ENCODE peak calls at places on chromosomes 2 and 18, in six cellular contexts. One of them, this sample, is unnamed.

GRCh38 chr18:70337139-70337972 is 48.5 kb downstream of the SOCS6 start:
- DNase-seq in DMS153: no peak
- DNase-seq in hypothalamus: no peak
- DNase-seq in HEK293T: peak
- DNase-seq in activated CD4-positive, CD25-positive, alpha-beta regulatory T cell treated with anti-CD3 and anti-CD28 coated beads, Interleukin-2, amount 50 U/mL, for 16 hours: no peak
- DNase-seq in NCI-H2081: no peak
- DNase-seq in this sample: no peak

GRCh38 chr2:152627010-152627957 is 90.0 kb downstream of the PRPF40A start:
- DNase-seq in DMS153: no peak
- DNase-seq in hypothalamus: no peak
- DNase-seq in HEK293T: peak
- DNase-seq in activated CD4-positive, CD25-positive, alpha-beta regulatory T cell treated with anti-CD3 and anti-CD28 coated beads, Interleukin-2, amount 50 U/mL, for 16 hours: no peak
- DNase-seq in NCI-H2081: peak
- DNase-seq in this sample: peak

GRCh38 chr18:9513971-9514512 is 38.7 kb downstream of the RALBP1 start:
- DNase-seq in DMS153: no peak
- DNase-seq in hypothalamus: no peak
- DNase-seq in HEK293T: no peak
- DNase-seq in activated CD4-positive, CD25-positive, alpha-beta regulatory T cell treated with anti-CD3 and anti-CD28 coated beads, Interleukin-2, amount 50 U/mL, for 16 hours: no peak
- DNase-seq in NCI-H2081: no peak
- DNase-seq in this sample: no peak

GRCh38 chr2:59232394-59233165 is 991.5 kb upstream of the FANCL start:
- DNase-seq in DMS153: no peak
- DNase-seq in hypothalamus: no peak
- DNase-seq in HEK293T: no peak
- DNase-seq in activated CD4-positive, CD25-positive, alpha-beta regulatory T cell treated with anti-CD3 and anti-CD28 coated beads, Interleukin-2, amount 50 U/mL, for 16 hours: no peak
- DNase-seq in NCI-H2081: no peak
- DNase-seq in this sample: no peak

GRCh38 chr18:59142274-59142673 is 2.6 kb downstream of the SEC11C start:
- DNase-seq in DMS153: no peak
- DNase-seq in hypothalamus: no peak
- DNase-seq in HEK293T: no peak
- DNase-seq in activated CD4-positive, CD25-positive, alpha-beta regulatory T cell treated with anti-CD3 and anti-CD28 coated beads, Interleukin-2, amount 50 U/mL, for 16 hours: peak
- DNase-seq in NCI-H2081: no peak
- DNase-seq in this sample: no peak

GRCh38 chr2:152648336-152648735 is 68.9 kb downstream of the PRPF40A start:
- DNase-seq in DMS153: peak
- DNase-seq in hypothalamus: no peak
- DNase-seq in HEK293T: no peak
- DNase-seq in activated CD4-positive, CD25-positive, alpha-beta regulatory T cell treated with anti-CD3 and anti-CD28 coated beads, Interleukin-2, amount 50 U/mL, for 16 hours: no peak
- DNase-seq in NCI-H2081: no peak
- DNase-seq in this sample: peak

GRCh38 chr2:98086491-98087446 is at the start of gene VWA3B:
- DNase-seq in DMS153: peak
- DNase-seq in hypothalamus: peak
- DNase-seq in HEK293T: peak
- DNase-seq in activated CD4-positive, CD25-positive, alpha-beta regulatory T cell treated with anti-CD3 and anti-CD28 coated beads, Interleukin-2, amount 50 U/mL, for 16 hours: no peak
- DNase-seq in NCI-H2081: peak
- DNase-seq in this sample: peak

GRCh38 chr18:36717422-36718110 is 111.2 kb downstream of the TPGS2 start:
- DNase-seq in DMS153: no peak
- DNase-seq in hypothalamus: no peak
- DNase-seq in HEK293T: no peak
- DNase-seq in activated CD4-positive, CD25-positive, alpha-beta regulatory T cell treated with anti-CD3 and anti-CD28 coated beads, Interleukin-2, amount 50 U/mL, for 16 hours: no peak
- DNase-seq in NCI-H2081: no peak
- DNase-seq in this sample: no peak

GRCh38 chr2:121828281-121828731 is 72.9 kb downstream of the TSN start:
- DNase-seq in DMS153: no peak
- DNase-seq in hypothalamus: no peak
- DNase-seq in HEK293T: no peak
- DNase-seq in activated CD4-positive, CD25-positive, alpha-beta regulatory T cell treated with anti-CD3 and anti-CD28 coated beads, Interleukin-2, amount 50 U/mL, for 16 hours: no peak
- DNase-seq in NCI-H2081: peak
- DNase-seq in this sample: no peak

GRCh38 chr2:147275943-147276342 is 568.9 kb upstream of the ACVR2A start:
- DNase-seq in DMS153: no peak
- DNase-seq in hypothalamus: no peak
- DNase-seq in HEK293T: peak
- DNase-seq in activated CD4-positive, CD25-positive, alpha-beta regulatory T cell treated with anti-CD3 and anti-CD28 coated beads, Interleukin-2, amount 50 U/mL, for 16 hours: no peak
- DNase-seq in NCI-H2081: no peak
- DNase-seq in this sample: no peak

GRCh38 chr2:131413148-131413747 is 49.3 kb upstream of the RAB6D start:
- DNase-seq in DMS153: peak
- DNase-seq in hypothalamus: no peak
- DNase-seq in HEK293T: peak
- DNase-seq in activated CD4-positive, CD25-positive, alpha-beta regulatory T cell treated with anti-CD3 and anti-CD28 coated beads, Interleukin-2, amount 50 U/mL, for 16 hours: no peak
- DNase-seq in NCI-H2081: peak
- DNase-seq in this sample: peak

GRCh38 chr2:20613342-20613916 is 37.5 kb downstream of the HS1BP3 start:
- DNase-seq in DMS153: no peak
- DNase-seq in hypothalamus: no peak
- DNase-seq in HEK293T: no peak
- DNase-seq in activated CD4-positive, CD25-positive, alpha-beta regulatory T cell treated with anti-CD3 and anti-CD28 coated beads, Interleukin-2, amount 50 U/mL, for 16 hours: no peak
- DNase-seq in NCI-H2081: no peak
- DNase-seq in this sample: no peak

This sample was measured in G401.